ENCODE peak calls at places on chromosomes 4 and X, in ten cellular contexts. T is heart left ventricle, U is IMR-90, D is suprapubic skin, Z is A549, W is ovary, C is sigmoid colon, H is esophagus squamous epithelium, N is Peyer's patch, S is body of pancreas. J is an unnamed sample.

GRCh38 chr4:56206258-56206657 is 181.0 kb downstream of the AASDH start:
- DNase-seq in D (no peak), N (no peak), Z (no peak), W (no peak), T (no peak), U (no peak), S (no peak), H (no peak), C (no peak), J (no peak)

GRCh38 chr4:34318773-34319172 is 1925.5 kb downstream of the ARAP2 start:
- DNase-seq in U (no peak), W (no peak), Z (no peak), T (no peak), N (no peak), S (no peak), D (no peak), C (no peak), H (no peak), J (no peak)

GRCh38 chr4:126627255-126627654 is 1005.5 kb upstream of the INTU start:
- DNase-seq in D (no peak), H (no peak), C (no peak), U (peak; percentile 38), Z (no peak), T (no peak), N (no peak), S (no peak), W (no peak), J (no peak)

GRCh38 chr4:113031212-113031611 is 18.2 kb upstream of the ANK2 start:
- DNase-seq in S (no peak), U (no peak), Z (no peak), W (no peak), N (no peak), D (no peak), H (no peak), C (no peak), T (no peak), J (no peak)

GRCh38 chrX:38276089-38276488 is 51.2 kb downstream of the RPGR start:
- DNase-seq in C (no peak), N (no peak), S (no peak), T (no peak), W (no peak), H (no peak), U (no peak), D (no peak), Z (no peak), J (no peak)

GRCh38 chrX:108000751-108001150 is 18.6 kb upstream of the TEX13B start:
- DNase-seq in Z (no peak), U (no peak), W (no peak), H (no peak), C (no peak), S (no peak), D (no peak), T (no peak), N (no peak), J (no peak)

GRCh38 chr4:7254736-7255487 is 62.6 kb downstream of the SORCS2 start:
- DNase-seq in H (no peak), U (no peak), C (no peak), S (no peak), W (no peak), D (no peak), N (no peak), Z (no peak), T (no peak), J (no peak)

GRCh38 chr4:52373650-52374049 is 285.5 kb downstream of the USP46 start:
- DNase-seq in W (no peak), C (no peak), U (no peak), S (no peak), D (no peak), T (no peak), Z (no peak), H (no peak), N (no peak), J (no peak)

DNA sequence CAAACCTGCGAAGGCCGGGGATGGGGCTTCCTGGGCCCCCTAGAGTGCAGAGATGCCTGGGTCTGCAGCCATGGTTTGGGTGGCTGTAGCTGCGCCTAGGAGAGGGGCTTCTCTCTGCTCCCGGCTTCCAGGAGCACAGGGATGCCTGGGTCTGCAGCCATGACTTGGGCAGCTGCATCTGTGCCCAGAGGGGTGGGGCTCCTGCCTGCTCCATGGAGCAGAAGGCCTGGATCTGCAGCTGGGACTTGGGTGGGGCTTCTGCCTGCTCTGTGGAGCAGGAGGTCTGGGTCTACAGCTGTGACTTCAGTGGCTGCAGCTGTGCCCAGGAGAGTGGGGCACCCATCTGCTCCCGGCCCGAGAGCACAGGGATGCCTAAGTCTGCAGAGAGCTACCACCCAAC is 20.8 kb downstream of the SPON2 start:
- DNase-seq in N (no peak), D (peak; percentile 45), S (no peak), U (no peak), H (no peak), Z (no peak), T (no peak), W (no peak), C (no peak), J (no peak)
- H3K4me1 ChIP-seq in N (no peaks in the 10 kb centered on the region), D (peaks cover 10% of the 10 kb centered on the region), S (peaks cover 32% of the 10 kb centered on the region), U (peaks cover 1% of the 10 kb centered on the region), H (no peaks in the 10 kb centered on the region), Z (no peaks in the 10 kb centered on the region), T (no peaks in the 10 kb centered on the region), W (no peaks in the 10 kb centered on the region), C (peaks cover 16% of the 10 kb centered on the region), J (no peaks in the 10 kb centered on the region)

GRCh38 chr4:10007772-10008171 is 13.5 kb downstream of the SLC2A9 start:
- DNase-seq in Z (no peak), C (no peak), W (no peak), N (no peak), T (no peak), D (no peak), U (no peak), S (no peak), H (no peak), J (no peak)

GRCh38 chr4:10008208-10009005 is 12.9 kb downstream of the SLC2A9 start:
- DNase-seq in D (no peak), N (no peak), S (no peak), C (no peak), W (peak; percentile 30), U (peak; percentile 45), Z (no peak), T (no peak), H (no peak), J (no peak)

GRCh38 chr4:10006236-10006603 is 15.1 kb downstream of the SLC2A9 start:
- DNase-seq in Z (peak; percentile 66), C (peak; percentile 69), S (peak; percentile 42), H (no peak), U (no peak), W (no peak), N (no peak), T (peak; percentile 45), D (no peak), J (peak; percentile 48)

GRCh38 chr4:10006604-10007435 is 14.5 kb downstream of the SLC2A9 start:
- DNase-seq in S (peak; percentile 50), Z (peak; percentile 70), H (no peak), U (no peak), T (no peak), D (no peak), N (peak; percentile 82), W (no peak), C (no peak), J (no peak)

GRCh38 chr4:10007436-10007740 is 13.9 kb downstream of the SLC2A9 start:
- DNase-seq in W (no peak), C (no peak), S (no peak), T (no peak), D (no peak), U (no peak), N (no peak), Z (no peak), H (no peak), J (no peak)
- H3K27ac ChIP-seq in W (no peak overlapping the region), C (peak overlapping the region; percentile 65), S (peak overlapping the region; percentile 78), T (peak overlapping the region; percentile 13), D (peak overlapping the region; percentile 83), U (no peak overlapping the region), N (peak overlapping the region; percentile 95), Z (peak overlapping the region; percentile 82), H (peak overlapping the region; percentile 89), J (peak overlapping the region; percentile 35)

GRCh38 chr4:1621526-1621925 is 62.6 kb downstream of the FAM53A start:
- DNase-seq in Z (no peak), D (no peak), T (no peak), N (no peak), S (no peak), H (no peak), U (no peak), W (no peak), C (no peak), J (no peak)

GRCh38 chr4:1621996-1622637 is 62.0 kb downstream of the FAM53A start:
- DNase-seq in U (no peak), D (no peak), T (no peak), Z (no peak), N (no peak), C (no peak), S (no peak), H (no peak), W (no peak), J (no peak)

GRCh38 chr4:1623390-1623789 is 60.7 kb downstream of the FAM53A start:
- DNase-seq in N (no peak), H (no peak), U (no peak), S (no peak), T (no peak), Z (no peak), C (no peak), D (no peak), W (no peak), J (no peak)

GRCh38 chr4:1623821-1624518 is 60.1 kb downstream of the FAM53A start:
- DNase-seq in H (no peak), W (no peak), S (no peak), Z (no peak), D (no peak), T (no peak), U (no peak), N (no peak), C (no peak), J (no peak)

DNA sequence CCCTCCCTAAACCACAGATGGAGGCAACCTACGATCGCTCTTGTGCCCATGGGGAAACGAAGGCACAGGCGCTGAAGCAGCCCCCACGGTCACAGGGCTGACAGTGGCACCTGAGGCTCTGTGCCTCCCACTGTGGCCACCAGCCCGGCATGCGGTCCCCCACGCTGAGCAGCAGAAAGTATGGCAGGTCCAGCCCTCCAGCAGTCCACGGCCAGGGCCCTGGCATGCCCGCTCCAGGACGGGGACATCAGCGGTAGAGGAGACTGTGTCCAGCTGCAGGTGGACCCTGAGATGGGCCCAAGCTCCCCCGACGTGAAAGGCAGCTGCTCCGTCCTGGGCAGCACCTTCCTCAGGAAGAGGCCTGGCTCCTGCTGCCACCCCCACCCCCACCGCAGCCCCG is 61.2 kb downstream of the FAM53A start:
- DNase-seq in S (no peak), T (no peak), Z (no peak), N (no peak), D (no peak), W (no peak), H (no peak), C (no peak), U (no peak), J (no peak)
- TF ChIP-seq POLR2A in S (no peak), T (no peak), Z (no peak), N (no peak), D (no peak), W (no peak), H (no peak), C (no peak), U (no peak), J (no peak)

DNA sequence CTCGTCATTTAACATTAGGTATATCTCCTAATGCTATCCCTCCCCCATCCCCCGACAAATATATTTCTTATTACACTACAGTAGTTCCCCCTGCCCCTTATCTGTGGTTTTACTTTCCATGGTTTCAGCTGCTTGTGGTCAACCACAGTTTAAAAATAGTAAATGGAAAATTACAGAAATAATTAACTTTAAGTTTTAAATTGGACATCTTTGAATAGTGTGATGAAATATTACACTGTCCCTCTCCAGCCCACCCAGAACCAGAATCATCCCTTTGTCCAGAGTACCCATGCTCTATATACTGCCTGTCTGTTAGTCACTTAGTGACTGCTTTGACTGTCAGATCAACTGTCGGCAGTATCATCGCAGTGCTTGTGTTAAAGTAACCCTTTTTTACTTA is 47.4 kb upstream of the VEGFC start:
- DNase-seq in W (no peak), S (no peak), Z (no peak), H (no peak), C (no peak), U (peak; percentile 48), T (no peak), D (no peak), N (no peak), J (no peak)
- H3K4me1 ChIP-seq in W (no peaks in the 10 kb centered on the region), S (no peaks in the 10 kb centered on the region), Z (peaks cover 8% of the 10 kb centered on the region), H (no peaks in the 10 kb centered on the region), C (no peaks in the 10 kb centered on the region), U (peaks cover 9% of the 10 kb centered on the region), T (no peaks in the 10 kb centered on the region), D (no peaks in the 10 kb centered on the region), N (no peaks in the 10 kb centered on the region), J (no peaks in the 10 kb centered on the region)

J was measured in uterus.